ENCODE peak calls at places on chromosomes 1 and 21, in six cellular contexts. One of them, this sample, is unnamed.

GRCh38 chr1:71053146-71053545 is 5.5 kb upstream of the PTGER3 start:
- DNase-seq in H9: no peak
- DNase-seq in CD4-positive, CD25-positive, alpha-beta regulatory T cell: no peak
- DNase-seq in right lobe of liver: no peak
- DNase-seq in CD8-positive, alpha-beta T cell: no peak
- DNase-seq in neural progenitor cell: no peak
- DNase-seq in this sample: no peak

GRCh38 chr1:93177991-93178390 is 2.2 kb downstream of the TMED5 start:
- DNase-seq in right lobe of liver: no peak
- DNase-seq in CD8-positive, alpha-beta T cell: no peak
- DNase-seq in H9: no peak
- DNase-seq in CD4-positive, CD25-positive, alpha-beta regulatory T cell: no peak
- DNase-seq in neural progenitor cell: no peak
- DNase-seq in this sample: no peak

GRCh38 chr1:172955161-172955821 is 95.5 kb downstream of the TNFSF18 start:
- DNase-seq in neural progenitor cell: no peak
- DNase-seq in right lobe of liver: no peak
- DNase-seq in CD8-positive, alpha-beta T cell: no peak
- DNase-seq in H9: no peak
- DNase-seq in CD4-positive, CD25-positive, alpha-beta regulatory T cell: no peak
- DNase-seq in this sample: no peak

GRCh38 chr1:111221633-111222286 is 5.8 kb upstream of the CHI3L2 start:
- DNase-seq in CD8-positive, alpha-beta T cell: peak; percentile 66
- DNase-seq in neural progenitor cell: no peak
- DNase-seq in right lobe of liver: no peak
- DNase-seq in CD4-positive, CD25-positive, alpha-beta regulatory T cell: no peak
- DNase-seq in H9: no peak
- DNase-seq in this sample: no peak

GRCh38 chr21:43869486-43870325 is 4.7 kb downstream of the AGPAT3 start:
- DNase-seq in H9: no peak
- DNase-seq in neural progenitor cell: peak; percentile 31
- DNase-seq in CD4-positive, CD25-positive, alpha-beta regulatory T cell: no peak
- DNase-seq in CD8-positive, alpha-beta T cell: no peak
- DNase-seq in right lobe of liver: no peak
- DNase-seq in this sample: no peak

GRCh38 chr1:94654031-94654430 is 112.5 kb upstream of the F3 start:
- DNase-seq in right lobe of liver: no peak
- DNase-seq in CD4-positive, CD25-positive, alpha-beta regulatory T cell: no peak
- DNase-seq in H9: no peak
- DNase-seq in CD8-positive, alpha-beta T cell: no peak
- DNase-seq in neural progenitor cell: no peak
- DNase-seq in this sample: no peak

GRCh38 chr1:201758508-201759050 is 70.4 kb upstream of the IPO9 start:
- DNase-seq in CD4-positive, CD25-positive, alpha-beta regulatory T cell: no peak
- DNase-seq in right lobe of liver: no peak
- DNase-seq in H9: no peak
- DNase-seq in CD8-positive, alpha-beta T cell: no peak
- DNase-seq in neural progenitor cell: no peak
- DNase-seq in this sample: no peak

GRCh38 chr1:29584362-29584761 is 348.0 kb downstream of the PTPRU start:
- DNase-seq in neural progenitor cell: no peak
- DNase-seq in CD4-positive, CD25-positive, alpha-beta regulatory T cell: no peak
- DNase-seq in CD8-positive, alpha-beta T cell: no peak
- DNase-seq in right lobe of liver: no peak
- DNase-seq in H9: no peak
- DNase-seq in this sample: no peak

GRCh38 chr1:40044065-40044575 is 3.6 kb downstream of the CAP1 start:
- DNase-seq in H9: no peak
- DNase-seq in CD4-positive, CD25-positive, alpha-beta regulatory T cell: no peak
- DNase-seq in right lobe of liver: no peak
- DNase-seq in CD8-positive, alpha-beta T cell: no peak
- DNase-seq in neural progenitor cell: no peak
- DNase-seq in this sample: no peak

GRCh38 chr21:42465008-42465878 is 30.8 kb downstream of the RSPH1 start:
- DNase-seq in CD4-positive, CD25-positive, alpha-beta regulatory T cell: no peak
- DNase-seq in H9: no peak
- DNase-seq in CD8-positive, alpha-beta T cell: no peak
- DNase-seq in neural progenitor cell: no peak
- DNase-seq in right lobe of liver: peak; percentile 42
- DNase-seq in this sample: no peak

GRCh38 chr1:5975133-5975880 is 16.9 kb downstream of the NPHP4 start:
- DNase-seq in neural progenitor cell: peak; percentile 67
- DNase-seq in CD4-positive, CD25-positive, alpha-beta regulatory T cell: peak; percentile 28
- DNase-seq in H9: peak; percentile 59
- DNase-seq in right lobe of liver: peak; percentile 66
- DNase-seq in CD8-positive, alpha-beta T cell: peak; percentile 48
- DNase-seq in this sample: no peak

GRCh38 chr1:46508760-46509159 is 19.1 kb downstream of the DMBX1 start:
- DNase-seq in CD4-positive, CD25-positive, alpha-beta regulatory T cell: no peak
- DNase-seq in neural progenitor cell: no peak
- DNase-seq in right lobe of liver: no peak
- DNase-seq in H9: no peak
- DNase-seq in CD8-positive, alpha-beta T cell: no peak
- DNase-seq in this sample: no peak

GRCh38 chr21:45444385-45444784 is 39.4 kb downstream of the COL18A1 start:
- DNase-seq in H9: no peak
- DNase-seq in CD8-positive, alpha-beta T cell: no peak
- DNase-seq in right lobe of liver: no peak
- DNase-seq in CD4-positive, CD25-positive, alpha-beta regulatory T cell: no peak
- DNase-seq in neural progenitor cell: no peak
- DNase-seq in this sample: no peak

GRCh38 chr1:162319510-162320160 is 57.0 kb downstream of the SPATA46 start:
- DNase-seq in H9: no peak
- DNase-seq in CD4-positive, CD25-positive, alpha-beta regulatory T cell: no peak
- DNase-seq in right lobe of liver: no peak
- DNase-seq in CD8-positive, alpha-beta T cell: no peak
- DNase-seq in neural progenitor cell: no peak
- DNase-seq in this sample: no peak

GRCh38 chr1:93977546-93977945 is 68.3 kb upstream of the GCLM start:
- DNase-seq in H9: no peak
- DNase-seq in CD8-positive, alpha-beta T cell: no peak
- DNase-seq in right lobe of liver: no peak
- DNase-seq in CD4-positive, CD25-positive, alpha-beta regulatory T cell: no peak
- DNase-seq in neural progenitor cell: no peak
- DNase-seq in this sample: no peak

GRCh38 chr1:226632922-226633351 is 84.4 kb downstream of the STUM start:
- DNase-seq in right lobe of liver: no peak
- DNase-seq in CD8-positive, alpha-beta T cell: no peak
- DNase-seq in H9: no peak
- DNase-seq in neural progenitor cell: no peak
- DNase-seq in CD4-positive, CD25-positive, alpha-beta regulatory T cell: no peak
- DNase-seq in this sample: peak; percentile 78

GRCh38 chr1:111707906-111708305 is 31.3 kb downstream of the INKA2 start:
- DNase-seq in neural progenitor cell: no peak
- DNase-seq in H9: no peak
- DNase-seq in right lobe of liver: no peak
- DNase-seq in CD8-positive, alpha-beta T cell: no peak
- DNase-seq in CD4-positive, CD25-positive, alpha-beta regulatory T cell: no peak
- DNase-seq in this sample: peak; percentile 70

GRCh38 chr1:16975838-16976237 is 4.6 kb downstream of the MFAP2 start:
- DNase-seq in CD4-positive, CD25-positive, alpha-beta regulatory T cell: no peak
- DNase-seq in CD8-positive, alpha-beta T cell: no peak
- DNase-seq in neural progenitor cell: no peak
- DNase-seq in H9: no peak
- DNase-seq in right lobe of liver: no peak
- DNase-seq in this sample: no peak

GRCh38 chr1:46528297-46528955 is 23.0 kb downstream of the KNCN start:
- DNase-seq in neural progenitor cell: peak; percentile 65
- DNase-seq in CD8-positive, alpha-beta T cell: no peak
- DNase-seq in right lobe of liver: no peak
- DNase-seq in H9: no peak
- DNase-seq in CD4-positive, CD25-positive, alpha-beta regulatory T cell: no peak
- DNase-seq in this sample: no peak

GRCh38 chr1:16955186-16955585 is 25.2 kb downstream of the MFAP2 start:
- DNase-seq in H9: no peak
- DNase-seq in neural progenitor cell: no peak
- DNase-seq in CD4-positive, CD25-positive, alpha-beta regulatory T cell: no peak
- DNase-seq in right lobe of liver: no peak
- DNase-seq in CD8-positive, alpha-beta T cell: no peak
- DNase-seq in this sample: no peak

GRCh38 chr21:41846033-41846317 is 33.2 kb downstream of the PRDM15 start:
- DNase-seq in neural progenitor cell: no peak
- DNase-seq in H9: no peak
- DNase-seq in right lobe of liver: no peak
- DNase-seq in CD8-positive, alpha-beta T cell: no peak
- DNase-seq in CD4-positive, CD25-positive, alpha-beta regulatory T cell: no peak
- DNase-seq in this sample: no peak

GRCh38 chr1:167121375-167122120 is 27.7 kb downstream of the STYXL2 start:
- DNase-seq in right lobe of liver: no peak
- DNase-seq in CD4-positive, CD25-positive, alpha-beta regulatory T cell: no peak
- DNase-seq in neural progenitor cell: peak; percentile 67
- DNase-seq in H9: peak; percentile 73
- DNase-seq in CD8-positive, alpha-beta T cell: peak; percentile 40
- DNase-seq in this sample: peak; percentile 75

GRCh38 chr1:64077281-64077940 is 126.0 kb upstream of the UBE2U start:
- DNase-seq in neural progenitor cell: no peak
- DNase-seq in right lobe of liver: no peak
- DNase-seq in CD8-positive, alpha-beta T cell: no peak
- DNase-seq in CD4-positive, CD25-positive, alpha-beta regulatory T cell: no peak
- DNase-seq in H9: no peak
- DNase-seq in this sample: no peak

GRCh38 chr1:39163469-39163868 is 41.0 kb upstream of the MACF1 start:
- DNase-seq in CD4-positive, CD25-positive, alpha-beta regulatory T cell: no peak
- DNase-seq in neural progenitor cell: no peak
- DNase-seq in H9: no peak
- DNase-seq in CD8-positive, alpha-beta T cell: no peak
- DNase-seq in right lobe of liver: no peak
- DNase-seq in this sample: no peak

DNA sequence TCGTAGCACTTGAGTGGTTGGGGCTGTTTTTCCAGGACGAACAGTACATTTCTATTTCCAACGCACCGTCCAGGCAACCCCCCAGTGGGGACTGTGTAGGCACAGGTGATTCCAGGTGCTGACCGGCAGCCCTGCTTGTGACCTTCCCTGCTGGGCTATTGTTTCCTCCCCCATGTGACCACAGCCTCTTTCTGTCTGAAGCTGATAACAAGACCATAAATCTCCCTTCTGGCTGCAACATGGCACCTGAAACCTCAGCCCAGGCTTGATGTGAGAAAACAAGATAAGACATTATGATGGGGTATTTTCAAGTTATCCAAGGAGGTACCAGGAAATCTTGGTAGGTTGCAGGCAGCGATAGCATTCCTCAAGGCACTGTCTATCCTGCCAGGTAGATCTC is 48.2 kb downstream of the HLX start:
- DNase-seq in right lobe of liver: no peak
- DNase-seq in CD4-positive, CD25-positive, alpha-beta regulatory T cell: no peak
- DNase-seq in neural progenitor cell: no peak
- DNase-seq in H9: no peak
- DNase-seq in CD8-positive, alpha-beta T cell: no peak
- DNase-seq in this sample: no peak
- H3K4me1 ChIP-seq in right lobe of liver: no peaks in the 10 kb centered on the region
- H3K4me1 ChIP-seq in CD4-positive, CD25-positive, alpha-beta regulatory T cell: no peaks in the 10 kb centered on the region
- H3K4me1 ChIP-seq in neural progenitor cell: peaks cover 7% of the 10 kb centered on the region
- H3K4me1 ChIP-seq in H9: no peaks in the 10 kb centered on the region
- H3K4me1 ChIP-seq in CD8-positive, alpha-beta T cell: no peaks in the 10 kb centered on the region
- H3K4me1 ChIP-seq in this sample: no peaks in the 10 kb centered on the region

DNA sequence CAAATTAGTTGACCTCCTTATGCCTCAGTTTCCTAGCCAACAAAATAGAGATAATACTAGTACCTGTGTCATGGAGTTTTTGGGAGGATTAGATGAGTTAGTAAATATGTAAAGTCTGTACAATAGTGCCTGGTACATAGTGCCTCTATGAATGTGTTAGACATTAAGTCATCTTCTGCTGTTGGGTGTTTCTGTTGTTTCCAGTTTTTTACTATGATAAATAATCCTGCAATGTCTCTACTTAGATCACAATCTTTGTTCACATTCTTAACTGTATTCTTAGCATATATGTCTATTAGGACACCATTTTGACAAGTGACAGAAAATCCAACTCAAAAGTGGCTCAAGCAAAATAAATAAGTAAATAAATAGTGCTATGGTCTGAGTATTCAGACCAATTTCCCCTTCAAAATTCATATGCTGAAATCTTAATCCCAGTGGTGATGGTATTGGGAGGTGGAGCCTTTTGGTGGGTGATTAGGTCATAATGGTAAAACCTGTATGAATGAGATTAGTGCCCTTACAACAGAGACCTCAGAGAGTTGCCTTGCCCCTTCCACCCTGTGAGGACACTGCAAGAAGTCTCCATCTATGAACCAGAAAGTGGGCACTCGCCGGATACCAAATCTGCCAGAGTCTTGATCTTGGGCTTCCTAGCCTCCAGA is 84.3 kb downstream of the DIRAS3 start:
- DNase-seq in CD4-positive, CD25-positive, alpha-beta regulatory T cell: no peak
- DNase-seq in right lobe of liver: no peak
- DNase-seq in CD8-positive, alpha-beta T cell: no peak
- DNase-seq in H9: no peak
- DNase-seq in neural progenitor cell: no peak
- DNase-seq in this sample: no peak
- H3K4me1 ChIP-seq in CD4-positive, CD25-positive, alpha-beta regulatory T cell: no peaks in the 10 kb centered on the region
- H3K4me1 ChIP-seq in right lobe of liver: no peaks in the 10 kb centered on the region
- H3K4me1 ChIP-seq in CD8-positive, alpha-beta T cell: no peaks in the 10 kb centered on the region
- H3K4me1 ChIP-seq in H9: no peaks in the 10 kb centered on the region
- H3K4me1 ChIP-seq in neural progenitor cell: peaks cover 6% of the 10 kb centered on the region
- H3K4me1 ChIP-seq in this sample: no peaks in the 10 kb centered on the region

GRCh38 chr21:46594276-46594675 is 10.6 kb downstream of the S100B start:
- DNase-seq in CD4-positive, CD25-positive, alpha-beta regulatory T cell: no peak
- DNase-seq in right lobe of liver: no peak
- DNase-seq in CD8-positive, alpha-beta T cell: no peak
- DNase-seq in H9: no peak
- DNase-seq in neural progenitor cell: no peak
- DNase-seq in this sample: no peak
- H3K4me1 ChIP-seq in CD4-positive, CD25-positive, alpha-beta regulatory T cell: no peaks in the 10 kb centered on the region
- H3K4me1 ChIP-seq in right lobe of liver: no peaks in the 10 kb centered on the region
- H3K4me1 ChIP-seq in CD8-positive, alpha-beta T cell: peaks cover 15% of the 10 kb centered on the region
- H3K4me1 ChIP-seq in H9: no peaks in the 10 kb centered on the region
- H3K4me1 ChIP-seq in neural progenitor cell: peaks cover 5% of the 10 kb centered on the region
- H3K4me1 ChIP-seq in this sample: peaks cover 10% of the 10 kb centered on the region

GRCh38 chr1:228837817-228838716 is 102.8 kb downstream of the RHOU start:
- DNase-seq in CD4-positive, CD25-positive, alpha-beta regulatory T cell: no peak
- DNase-seq in H9: no peak
- DNase-seq in CD8-positive, alpha-beta T cell: no peak
- DNase-seq in neural progenitor cell: no peak
- DNase-seq in right lobe of liver: peak; percentile 88
- DNase-seq in this sample: peak; percentile 62

GRCh38 chr1:228836427-228836826 is 101.1 kb downstream of the RHOU start:
- DNase-seq in CD4-positive, CD25-positive, alpha-beta regulatory T cell: no peak
- DNase-seq in right lobe of liver: peak; percentile 52
- DNase-seq in neural progenitor cell: no peak
- DNase-seq in CD8-positive, alpha-beta T cell: no peak
- DNase-seq in H9: no peak
- DNase-seq in this sample: no peak

GRCh38 chr1:228838717-228839500 is 103.6 kb downstream of the RHOU start:
- DNase-seq in H9: no peak
- DNase-seq in CD4-positive, CD25-positive, alpha-beta regulatory T cell: no peak
- DNase-seq in CD8-positive, alpha-beta T cell: no peak
- DNase-seq in neural progenitor cell: no peak
- DNase-seq in right lobe of liver: no peak
- DNase-seq in this sample: no peak

GRCh38 chr1:228835456-228835855 is 100.2 kb downstream of the RHOU start:
- DNase-seq in H9: no peak
- DNase-seq in CD4-positive, CD25-positive, alpha-beta regulatory T cell: no peak
- DNase-seq in right lobe of liver: no peak
- DNase-seq in neural progenitor cell: no peak
- DNase-seq in CD8-positive, alpha-beta T cell: no peak
- DNase-seq in this sample: no peak

GRCh38 chr1:228836954-228837481 is 101.7 kb downstream of the RHOU start:
- DNase-seq in neural progenitor cell: no peak
- DNase-seq in right lobe of liver: no peak
- DNase-seq in H9: no peak
- DNase-seq in CD8-positive, alpha-beta T cell: no peak
- DNase-seq in CD4-positive, CD25-positive, alpha-beta regulatory T cell: no peak
- DNase-seq in this sample: no peak
- H3K4me1 ChIP-seq in neural progenitor cell: no peaks in the 10 kb centered on the region
- H3K4me1 ChIP-seq in right lobe of liver: no peaks in the 10 kb centered on the region
- H3K4me1 ChIP-seq in H9: no peaks in the 10 kb centered on the region
- H3K4me1 ChIP-seq in CD8-positive, alpha-beta T cell: no peaks in the 10 kb centered on the region
- H3K4me1 ChIP-seq in CD4-positive, CD25-positive, alpha-beta regulatory T cell: no peaks in the 10 kb centered on the region
- H3K4me1 ChIP-seq in this sample: peaks cover 21% of the 10 kb centered on the region

GRCh38 chr21:14864211-14865021 is 200.4 kb downstream of the NRIP1 start:
- DNase-seq in right lobe of liver: peak; percentile 88
- DNase-seq in CD8-positive, alpha-beta T cell: peak; percentile 24
- DNase-seq in CD4-positive, CD25-positive, alpha-beta regulatory T cell: no peak
- DNase-seq in H9: peak; percentile 74
- DNase-seq in neural progenitor cell: peak; percentile 69
- DNase-seq in this sample: peak; percentile 68
- H3K4me1 ChIP-seq in right lobe of liver: no peaks in the 10 kb centered on the region
- H3K4me1 ChIP-seq in CD8-positive, alpha-beta T cell: no peaks in the 10 kb centered on the region
- H3K4me1 ChIP-seq in CD4-positive, CD25-positive, alpha-beta regulatory T cell: no peaks in the 10 kb centered on the region
- H3K4me1 ChIP-seq in H9: no peaks in the 10 kb centered on the region
- H3K4me1 ChIP-seq in neural progenitor cell: peaks cover 19% of the 10 kb centered on the region
- H3K4me1 ChIP-seq in this sample: peaks cover 19% of the 10 kb centered on the region

This sample was measured in lower lobe of right lung.